ENCODE peak calls at places on chromosomes 13 and 19, in four cellular contexts. D is SK-N-SH, I is GM23338, U is PC-9. A is an unnamed sample.

GRCh38 chr19:29484876-29485275 is 40.9 kb upstream of the VSTM2B start:
- DNase-seq in D (no peak), I (no peak), U (no peak), A (no peak)

GRCh38 chr19:6270076-6270745 is 9.6 kb downstream of the MLLT1 start:
- DNase-seq in D (no peak), I (no peak), U (no peak), A (no peak)

GRCh38 chr19:50398675-50399367 is 14.7 kb downstream of the POLD1 start:
- DNase-seq in D (no peak), I (no peak), U (no peak), A (no peak)

GRCh38 chr19:12140545-12141404 is 625 bp upstream of the ZNF20 start:
- DNase-seq in D (peak), I (peak), U (peak), A (peak)

GRCh38 chr13:34578471-34578870 is 363.6 kb upstream of the NBEA start:
- DNase-seq in D (no peak), I (no peak), U (peak), A (peak)

GRCh38 chr19:12757544-12758274 is 6.1 kb downstream of the BEST2 start:
- DNase-seq in D (peak), I (peak), U (peak), A (peak)

GRCh38 chr19:2850256-2850925 is 9.1 kb downstream of the ZNF555 start:
- DNase-seq in D (no peak), I (no peak), U (no peak), A (no peak)

GRCh38 chr13:90238433-90238832 is 1109.1 kb upstream of the MIR17HG start:
- DNase-seq in D (no peak), I (peak), U (no peak), A (peak)

GRCh38 chr13:52788011-52788410 is 48.4 kb upstream of the CNMD start:
- DNase-seq in D (no peak), I (no peak), U (no peak), A (no peak)

GRCh38 chr19:32878988-32879387 is 9.4 kb upstream of the SLC7A9 start:
- DNase-seq in D (no peak), I (no peak), U (no peak), A (no peak)

GRCh38 chr13:89363144-89363543 is 1692.0 kb downstream of the SLITRK5 start:
- DNase-seq in D (peak), I (peak), U (no peak), A (no peak)

GRCh38 chr19:14375582-14376291 is 5.5 kb upstream of the ADGRE5 start:
- DNase-seq in D (no peak), I (peak), U (no peak), A (no peak)
- H3K27ac ChIP-seq in D (no peak), I (no peak), U (no peak), A (no peak)

GRCh38 chr13:80341098-80341701 is at the start of gene SPRY2:
- DNase-seq in D (peak), I (peak), U (peak), A (peak)
- TF ChIP-seq CTCF in D (peak), I (no peak), U (no peak), A (no peak)

DNA sequence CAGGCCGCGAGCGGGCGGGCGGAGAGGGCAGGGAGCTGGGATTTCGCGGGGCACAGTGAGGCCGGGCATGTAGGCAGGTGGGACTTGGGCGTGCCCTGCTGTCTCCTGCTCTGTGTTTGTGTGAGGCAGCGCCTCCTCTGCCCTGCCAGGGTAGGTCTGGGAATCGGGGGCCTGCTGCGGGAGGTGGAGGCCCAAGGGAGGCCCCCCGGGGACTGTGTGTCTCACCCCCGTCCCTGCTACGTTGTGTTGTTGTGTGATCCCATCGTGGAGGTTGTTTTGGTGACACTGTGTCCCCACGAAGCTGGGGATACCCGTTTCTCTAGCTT is 957 bp downstream of the FXYD1 start:
- DNase-seq in D (no peak), I (no peak), U (no peak), A (no peak)
- H3K27ac ChIP-seq in D (no peak), I (no peak), U (no peak), A (no peak)

GRCh38 chr13:28268800-28269223 is 130.5 kb downstream of the PAN3 start:
- DNase-seq in D (no peak), I (no peak), U (no peak), A (no peak)

DNA sequence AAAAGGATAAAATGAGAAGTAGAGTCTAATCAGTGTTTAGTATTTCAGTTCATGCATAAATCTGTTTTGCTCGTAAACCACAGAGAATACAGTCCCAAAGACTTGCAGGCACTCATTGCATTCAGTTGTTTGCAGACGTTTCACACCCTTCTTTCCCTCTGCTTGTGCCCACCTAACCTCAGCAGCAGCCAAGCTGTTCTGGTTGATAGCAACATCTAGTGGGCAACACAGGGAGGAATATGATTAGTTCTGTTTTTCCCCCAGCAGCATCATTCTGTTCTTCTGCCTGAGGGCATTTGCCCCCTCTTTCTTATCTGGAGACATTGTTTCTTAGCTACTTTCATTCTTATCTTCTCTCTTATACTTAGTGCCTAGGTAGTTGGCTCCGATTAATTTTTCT is 135.6 kb downstream of the PAN3 start:
- DNase-seq in D (no peak), I (peak), U (no peak), A (no peak)
- TF ChIP-seq CTCF in D (no peak), I (peak), U (no peak), A (no peak)

GRCh38 chr19:15551183-15552004 is 43.1 kb downstream of the CYP4F22 start:
- DNase-seq in D (peak), I (peak), U (peak), A (peak)

GRCh38 chr19:15550847-15551182 is 42.5 kb downstream of the CYP4F22 start:
- DNase-seq in D (no peak), I (peak), U (no peak), A (no peak)

GRCh38 chr19:15556634-15557181 is 48.4 kb downstream of the CYP4F22 start:
- DNase-seq in D (no peak), I (no peak), U (no peak), A (no peak)

GRCh38 chr19:15557223-15557622 is 48.9 kb downstream of the CYP4F22 start:
- DNase-seq in D (no peak), I (no peak), U (no peak), A (no peak)

GRCh38 chr19:15555759-15556633 is 47.7 kb downstream of the CYP4F22 start:
- DNase-seq in D (peak), I (peak), U (peak), A (peak)
- H3K27ac ChIP-seq in D (no peak), I (no peak), U (no peak), A (peak)